ENCODE peak calls at places on chromosomes 13 and 19, in nine cellular contexts. U is ureter; T is GM13976; Y is NCI-H1105 treated with DMSO at 0.1 percent for 48 hours; F is amygdala; Z is stimulated activated CD4-positive, alpha-beta T cell treated with anti-CD3 and anti-CD28 coated beads, Interleukin-4, amount 100 ng/mL, for 1 hour; X is head of caudate nucleus; I is Daoy; K is fibroblast of lung. J is an unnamed sample.
A peak's percentile ranks its signal among the peaks of the same experiment; 100 is the strongest.

GRCh38 chr13:110575322-110576069 is 14.0 kb upstream of the RAB20 start:
- DNase-seq in U (no peak), T (peak; percentile 80), Y (no peak), F (no peak), Z (no peak), X (no peak), I (no peak), K (peak; percentile 59), J (no peak)

GRCh38 chr19:45112111-45112827 is 19.3 kb downstream of the PPP1R37 start:
- DNase-seq in U (no peak), T (no peak), Y (no peak), F (no peak), Z (no peak), X (no peak), I (no peak), K (no peak), J (no peak)

GRCh38 chr13:71874490-71874889 is 7.5 kb upstream of the DACH1 start:
- DNase-seq in U (no peak), T (no peak), Y (peak; percentile 52), F (no peak), Z (no peak), X (no peak), I (no peak), K (no peak), J (no peak)

GRCh38 chr13:111216166-111216960 is 101.3 kb downstream of the ARHGEF7 start:
- DNase-seq in U (no peak), T (peak; percentile 66), Y (peak; percentile 79), F (no peak), Z (peak; percentile 40), X (peak; percentile 67), I (peak; percentile 19), K (peak; percentile 55), J (peak; percentile 24)

GRCh38 chr13:113819731-113820715 is 43.9 kb downstream of the GAS6 start:
- DNase-seq in U (no peak), T (no peak), Y (no peak), F (no peak), Z (no peak), X (no peak), I (no peak), K (peak; percentile 25), J (no peak)

GRCh38 chr13:50845211-50845610 is 1.7 kb upstream of the DLEU7 start:
- DNase-seq in U (no peak), T (no peak), Y (no peak), F (no peak), Z (no peak), X (no peak), I (peak; percentile 21), K (peak; percentile 18), J (no peak)

GRCh38 chr19:23905771-23906170 is 8.9 kb upstream of the ZNF726 start:
- DNase-seq in U (no peak), T (no peak), Y (no peak), F (no peak), Z (no peak), X (no peak), I (no peak), K (no peak), J (no peak)

GRCh38 chr19:23410155-23410554 is 14.9 kb upstream of the ZNF91 start:
- DNase-seq in U (no peak), T (no peak), Y (no peak), F (no peak), Z (no peak), X (no peak), I (no peak), K (no peak), J (no peak)

GRCh38 chr13:67223024-67223423 is 7.1 kb downstream of the PCDH9 start:
- DNase-seq in U (no peak), T (no peak), Y (no peak), F (no peak), Z (no peak), X (no peak), I (no peak), K (peak; percentile 66), J (no peak)

GRCh38 chr19:7658219-7658686 is 10.6 kb upstream of the RETN start:
- DNase-seq in U (no peak), T (peak; percentile 95), Y (no peak), F (peak; percentile 64), Z (no peak), X (no peak), I (peak; percentile 28), K (no peak), J (peak; percentile 17)

J was measured in stimulated activated naive CD4-positive, alpha-beta T cell treated with Interleukin-2 at 50 U/mL for 16 hours.